ENCODE peak calls at places on chromosomes 11 and 22, in ten cellular contexts. P is HTR-8/SVneo; R is HFF-Myc; B is endothelial cell; S is stimulated activated CD8-positive, alpha-beta memory T cell treated with anti-CD3 and anti-CD28 coated beads, Interleukin-15, amount 100 ng/mL, for 4 hours; Y is PC-9; G is hypothalamus; T is glutamatergic neuron; I is CD4-positive, CD25-positive, alpha-beta regulatory T cell; O is EH. Z is an unnamed sample.

GRCh38 chr22:22945195-22945594 is 57.6 kb downstream of the IGLL5 start:
- DNase-seq in R (no peak), S (no peak), G (no peak), I (no peak), T (no peak), O (no peak), B (no peak), P (no peak), Y (no peak), Z (no peak)

GRCh38 chr11:45108070-45109064 is 38.1 kb upstream of the PRDM11 start:
- DNase-seq in B (no peak), T (no peak), R (no peak), I (no peak), Y (no peak), S (no peak), P (no peak), G (no peak), O (no peak), Z (no peak)

GRCh38 chr11:130449246-130449990 is 973 bp downstream of the ADAMTS15 start:
- DNase-seq in O (peak), T (peak), G (no peak), I (no peak), R (no peak), P (no peak), S (no peak), Y (no peak), B (no peak), Z (no peak)

GRCh38 chr11:70456921-70457532 is 58.7 kb downstream of the CTTN start:
- DNase-seq in Y (no peak), S (no peak), B (no peak), T (no peak), P (no peak), O (peak), R (no peak), I (no peak), G (no peak), Z (no peak)

GRCh38 chr11:34318111-34319037 is 39.4 kb downstream of the ABTB2 start:
- DNase-seq in O (peak), T (no peak), I (no peak), Y (peak), B (no peak), R (no peak), G (no peak), P (peak), S (no peak), Z (no peak)

GRCh38 chr11:103901656-103902055 is 134.8 kb upstream of the DDI1 start:
- DNase-seq in S (no peak), O (no peak), P (no peak), R (no peak), T (no peak), B (no peak), G (no peak), Y (no peak), I (no peak), Z (no peak)

GRCh38 chr11:17575431-17576425 is 28.7 kb downstream of the OTOG start:
- DNase-seq in B (no peak), T (no peak), P (no peak), O (no peak), R (no peak), S (no peak), Y (peak), I (no peak), G (no peak), Z (no peak)

GRCh38 chr22:29190915-29191314 is 14.8 kb upstream of the EMID1 start:
- DNase-seq in T (no peak), I (no peak), B (no peak), P (no peak), S (no peak), Y (no peak), R (no peak), O (no peak), G (no peak), Z (no peak)

GRCh38 chr11:46541593-46542371 is 52.0 kb downstream of the AMBRA1 start:
- DNase-seq in T (no peak), P (no peak), O (no peak), G (peak), Y (no peak), S (no peak), I (no peak), R (no peak), B (no peak), Z (peak)

GRCh38 chr11:106449756-106450155 is 372.3 kb downstream of the AASDHPPT start:
- DNase-seq in T (no peak), S (no peak), B (no peak), O (no peak), G (no peak), R (no peak), Y (no peak), P (no peak), I (no peak), Z (no peak)

GRCh38 chr11:19642185-19642591 is 70.4 kb upstream of the NAV2 start:
- DNase-seq in B (no peak), R (no peak), O (peak), T (no peak), Y (peak), I (no peak), S (no peak), P (no peak), G (no peak), Z (no peak)

GRCh38 chr22:19325296-19325950 is 33.9 kb upstream of the CLTCL1 start:
- DNase-seq in I (no peak), B (no peak), Y (no peak), G (no peak), T (no peak), P (no peak), S (no peak), R (no peak), O (peak), Z (no peak)

GRCh38 chr22:46450931-46451660 is 86.3 kb downstream of the CELSR1 start:
- DNase-seq in R (no peak), Y (peak), I (no peak), G (no peak), O (no peak), P (no peak), B (no peak), S (no peak), T (no peak), Z (no peak)

GRCh38 chr22:24601217-24602104 is 1.5 kb upstream of the GGT1 start:
- DNase-seq in G (no peak), B (no peak), Y (peak), O (peak), P (no peak), R (no peak), T (no peak), S (no peak), I (no peak), Z (no peak)

GRCh38 chr11:69217276-69218105 is 61.8 kb downstream of the SMIM38 start:
- DNase-seq in R (no peak), I (no peak), B (no peak), O (no peak), S (no peak), G (no peak), Y (no peak), P (no peak), T (no peak), Z (peak)